ENCODE peak calls at places on chromosomes 2 and 18, in nine cellular contexts. O is ELR, U is choroid plexus epithelial cell, V is C1 segment of cervical spinal cord, W is T47D, N is KBM-7, G is DMS153, E is chondrocyte, X is GM23338. Q is an unnamed sample.

GRCh38 chr18:69674292-69674877 is 273.3 kb downstream of the CD226 start:
- DNase-seq in O (no peak), U (peak), V (no peak), W (no peak), N (no peak), G (no peak), E (no peak), X (no peak), Q (no peak)

GRCh38 chr2:62455957-62456692 is 49.9 kb downstream of the TMEM17 start:
- DNase-seq in O (no peak), U (no peak), V (no peak), W (no peak), N (no peak), G (no peak), E (no peak), X (no peak), Q (no peak)

GRCh38 chr2:84273406-84273805 is 185.7 kb downstream of the SUCLG1 start:
- DNase-seq in O (no peak), U (no peak), V (no peak), W (no peak), N (peak), G (no peak), E (no peak), X (no peak), Q (no peak)

GRCh38 chr2:95043300-95043786 is 17.8 kb downstream of the MAL start:
- DNase-seq in O (peak), U (peak), V (peak), W (peak), N (no peak), G (no peak), E (peak), X (no peak), Q (peak)

GRCh38 chr2:126810001-126810400 is 88.7 kb upstream of the TEX51 start:
- DNase-seq in O (no peak), U (no peak), V (no peak), W (no peak), N (no peak), G (no peak), E (no peak), X (no peak), Q (no peak)

GRCh38 chr2:204608261-204608660 is 63.0 kb downstream of the PARD3B start:
- DNase-seq in O (no peak), U (peak), V (no peak), W (no peak), N (no peak), G (no peak), E (no peak), X (no peak), Q (peak)

GRCh38 chr2:49770919-49771318 is 616.6 kb upstream of the FSHR start:
- DNase-seq in O (peak), U (no peak), V (peak), W (peak), N (peak), G (no peak), E (no peak), X (peak), Q (no peak)

GRCh38 chr2:140659293-140659692 is 1471.5 kb downstream of the LRP1B start:
- DNase-seq in O (no peak), U (no peak), V (no peak), W (no peak), N (no peak), G (no peak), E (no peak), X (no peak), Q (no peak)

GRCh38 chr2:26052731-26053130 is 18.8 kb downstream of the RAB10 start:
- DNase-seq in O (no peak), U (no peak), V (no peak), W (no peak), N (no peak), G (no peak), E (no peak), X (no peak), Q (no peak)

GRCh38 chr2:85682378-85682777 is 11.8 kb upstream of the GNLY start:
- DNase-seq in O (no peak), U (no peak), V (no peak), W (no peak), N (no peak), G (no peak), E (no peak), X (no peak), Q (no peak)

GRCh38 chr2:794554-795244 is 117.5 kb upstream of the TMEM18 start:
- DNase-seq in O (no peak), U (peak), V (no peak), W (no peak), N (no peak), G (no peak), E (no peak), X (peak), Q (no peak)

GRCh38 chr18:48939368-48940097 is 11.2 kb downstream of the SMAD7 start:
- DNase-seq in O (peak), U (no peak), V (peak), W (no peak), N (no peak), G (no peak), E (peak), X (peak), Q (peak)

GRCh38 chr18:7857562-7857961 is 290.4 kb downstream of the PTPRM start:
- DNase-seq in O (no peak), U (no peak), V (no peak), W (no peak), N (no peak), G (no peak), E (no peak), X (no peak), Q (no peak)

GRCh38 chr2:38116762-38117161 is 40.8 kb upstream of the CYP1B1 start:
- DNase-seq in O (peak), U (peak), V (no peak), W (no peak), N (no peak), G (no peak), E (no peak), X (no peak), Q (no peak)

GRCh38 chr18:35469696-35470095 is 28.1 kb downstream of the INO80C start:
- DNase-seq in O (peak), U (peak), V (no peak), W (no peak), N (no peak), G (no peak), E (no peak), X (no peak), Q (no peak)

GRCh38 chr18:76530846-76531245 is 35.8 kb upstream of the ZNF516 start:
- DNase-seq in O (no peak), U (no peak), V (no peak), W (no peak), N (no peak), G (no peak), E (peak), X (no peak), Q (no peak)

GRCh38 chr2:105328281-105329196 is 996 bp downstream of the TGFBRAP1 start:
- DNase-seq in O (peak), U (peak), V (peak), W (peak), N (peak), G (peak), E (no peak), X (peak), Q (peak)

GRCh38 chr2:146661494-146662096 is 1183.2 kb upstream of the ACVR2A start:
- DNase-seq in O (peak), U (peak), V (no peak), W (peak), N (peak), G (peak), E (no peak), X (peak), Q (peak)

GRCh38 chr2:979286-979928 is 28.8 kb downstream of the SNTG2 start:
- DNase-seq in O (no peak), U (no peak), V (no peak), W (no peak), N (no peak), G (no peak), E (no peak), X (no peak), Q (no peak)

GRCh38 chr2:64924178-64924934 is 64.8 kb upstream of the SLC1A4 start:
- DNase-seq in O (no peak), U (no peak), V (no peak), W (no peak), N (no peak), G (no peak), E (no peak), X (no peak), Q (no peak)

GRCh38 chr2:15912203-15912602 is 28.1 kb upstream of the MYCN start:
- DNase-seq in O (peak), U (peak), V (peak), W (peak), N (no peak), G (no peak), E (no peak), X (no peak), Q (peak)

GRCh38 chr2:207847807-207848544 is 78.3 kb upstream of the FZD5 start:
- DNase-seq in O (no peak), U (peak), V (no peak), W (peak), N (peak), G (peak), E (no peak), X (peak), Q (peak)

GRCh38 chr2:189610700-189611099 is 30.1 kb upstream of the SLC40A1 start:
- DNase-seq in O (no peak), U (no peak), V (no peak), W (peak), N (no peak), G (no peak), E (no peak), X (no peak), Q (no peak)

GRCh38 chr2:211942153-211942552 is 596.4 kb downstream of the ERBB4 start:
- DNase-seq in O (no peak), U (no peak), V (no peak), W (no peak), N (no peak), G (no peak), E (no peak), X (no peak), Q (no peak)

GRCh38 chr2:113876503-113877387 is 13.1 kb upstream of the ACTR3 start:
- DNase-seq in O (peak), U (no peak), V (no peak), W (peak), N (no peak), G (peak), E (no peak), X (peak), Q (no peak)

GRCh38 chr2:160974803-160975202 is 185.4 kb upstream of the TANK start:
- DNase-seq in O (peak), U (no peak), V (no peak), W (no peak), N (no peak), G (no peak), E (no peak), X (no peak), Q (no peak)

GRCh38 chr18:63299837-63300787 is 19.5 kb downstream of the BCL2 start:
- DNase-seq in O (no peak), U (peak), V (no peak), W (no peak), N (peak), G (no peak), E (no peak), X (no peak), Q (no peak)

GRCh38 chr2:70670202-70670601 is 97.8 kb downstream of the ADD2 start:
- DNase-seq in O (no peak), U (no peak), V (no peak), W (no peak), N (no peak), G (no peak), E (no peak), X (no peak), Q (no peak)

GRCh38 chr2:33443272-33443829 is 33.1 kb upstream of the RASGRP3 start:
- DNase-seq in O (no peak), U (peak), V (no peak), W (no peak), N (no peak), G (no peak), E (no peak), X (no peak), Q (no peak)

GRCh38 chr2:144015036-144015435 is 504.9 kb downstream of the ZEB2 start:
- DNase-seq in O (peak), U (peak), V (no peak), W (peak), N (no peak), G (no peak), E (no peak), X (no peak), Q (no peak)

GRCh38 chr2:218257390-218257981 is 3.3 kb upstream of the GPBAR1 start:
- DNase-seq in O (peak), U (peak), V (peak), W (peak), N (peak), G (no peak), E (no peak), X (peak), Q (peak)

GRCh38 chr2:20600756-20601325 is 50.1 kb downstream of the HS1BP3 start:
- DNase-seq in O (peak), U (peak), V (no peak), W (no peak), N (no peak), G (no peak), E (no peak), X (no peak), Q (peak)

GRCh38 chr18:70892381-70892780 is 603.5 kb downstream of the SOCS6 start:
- DNase-seq in O (no peak), U (no peak), V (no peak), W (no peak), N (no peak), G (no peak), E (no peak), X (no peak), Q (no peak)

GRCh38 chr18:43396266-43396665 is 119.0 kb upstream of the SYT4 start:
- DNase-seq in O (peak), U (peak), V (no peak), W (peak), N (peak), G (peak), E (no peak), X (peak), Q (no peak)

GRCh38 chr18:21833619-21834300 is 93.2 kb downstream of the MIB1 start:
- DNase-seq in O (no peak), U (peak), V (no peak), W (no peak), N (no peak), G (no peak), E (no peak), X (no peak), Q (peak)

GRCh38 chr2:147910990-147911473 is 66.2 kb downstream of the ACVR2A start:
- DNase-seq in O (peak), U (peak), V (peak), W (peak), N (peak), G (peak), E (no peak), X (peak), Q (peak)